ENCODE peak calls at places on chromosomes 5 and 9, in ten cellular contexts. C is transverse colon, K is HepG2, I is vagina, J is HCT116, S is HL-60, E is GM23338, B is prostate gland, T is endothelial cell of umbilical vein, Z is K562. V is an unnamed sample.

GRCh38 chr9:72597181-72597517 is 75.7 kb downstream of the TMC1 start:
- DNase-seq in C (no peak), K (no peak), I (no peak), J (no peak), S (peak), E (peak), B (no peak), T (no peak), Z (no peak), V (no peak)

GRCh38 chr9:78552802-78553201 is 255.9 kb downstream of the PSAT1 start:
- DNase-seq in C (no peak), K (no peak), I (no peak), J (no peak), S (no peak), E (no peak), B (no peak), T (no peak), Z (no peak), V (no peak)

GRCh38 chr5:81164936-81165335 is 68.2 kb upstream of the CKMT2 start:
- DNase-seq in C (no peak), K (no peak), I (no peak), J (no peak), S (no peak), E (peak), B (no peak), T (no peak), Z (no peak), V (no peak)

GRCh38 chr5:164002653-164003052 is 497.2 kb downstream of the MAT2B start:
- DNase-seq in C (no peak), K (no peak), I (no peak), J (no peak), S (no peak), E (no peak), B (no peak), T (no peak), Z (no peak), V (no peak)

GRCh38 chr5:102922839-102923477 is 167.9 kb downstream of the PAM start:
- DNase-seq in C (peak), K (no peak), I (no peak), J (no peak), S (no peak), E (no peak), B (no peak), T (peak), Z (no peak), V (no peak)

GRCh38 chr5:181188700-181189362 is 16.2 kb downstream of the TRIM7 start:
- DNase-seq in C (peak), K (peak), I (peak), J (peak), S (peak), E (peak), B (peak), T (peak), Z (no peak), V (peak)

GRCh38 chr9:109856785-109857184 is 76.8 kb downstream of the PALM2AKAP2 start:
- DNase-seq in C (no peak), K (no peak), I (no peak), J (peak), S (no peak), E (no peak), B (no peak), T (no peak), Z (peak), V (no peak)

GRCh38 chr5:172148381-172148780 is 39.6 kb downstream of the STK10 start:
- DNase-seq in C (no peak), K (no peak), I (no peak), J (no peak), S (no peak), E (no peak), B (no peak), T (no peak), Z (no peak), V (no peak)

GRCh38 chr9:13450723-13451122 is 171.2 kb upstream of the MPDZ start:
- DNase-seq in C (no peak), K (no peak), I (no peak), J (no peak), S (no peak), E (no peak), B (no peak), T (no peak), Z (no peak), V (no peak)

GRCh38 chr5:64749385-64749784 is 19.1 kb downstream of the SREK1IP1 start:
- DNase-seq in C (no peak), K (no peak), I (no peak), J (no peak), S (no peak), E (no peak), B (no peak), T (no peak), Z (no peak), V (no peak)

GRCh38 chr5:156120777-156121176 is 206.2 kb upstream of the SGCD start:
- DNase-seq in C (no peak), K (no peak), I (no peak), J (no peak), S (no peak), E (no peak), B (peak), T (no peak), Z (no peak), V (no peak)

GRCh38 chr5:156272139-156272538 is 54.8 kb upstream of the SGCD start:
- DNase-seq in C (no peak), K (no peak), I (no peak), J (no peak), S (no peak), E (no peak), B (no peak), T (no peak), Z (no peak), V (no peak)

GRCh38 chr5:167982-168660 is 23.2 kb upstream of the LRRC14B start:
- DNase-seq in C (no peak), K (no peak), I (no peak), J (no peak), S (no peak), E (no peak), B (no peak), T (peak), Z (no peak), V (no peak)

GRCh38 chr9:110099236-110099741 is 108.7 kb downstream of the C9orf152 start:
- DNase-seq in C (no peak), K (no peak), I (no peak), J (no peak), S (no peak), E (no peak), B (no peak), T (peak), Z (no peak), V (no peak)

GRCh38 chr9:126126807-126127206 is 199.8 kb upstream of the MVB12B start:
- DNase-seq in C (no peak), K (no peak), I (no peak), J (no peak), S (no peak), E (no peak), B (no peak), T (no peak), Z (no peak), V (no peak)

GRCh38 chr5:167128581-167128980 is 1162.9 kb upstream of the WWC1 start:
- DNase-seq in C (no peak), K (no peak), I (no peak), J (no peak), S (no peak), E (no peak), B (no peak), T (no peak), Z (no peak), V (no peak)

GRCh38 chr5:153630546-153630945 is 140.1 kb downstream of the GRIA1 start:
- DNase-seq in C (no peak), K (no peak), I (no peak), J (no peak), S (no peak), E (no peak), B (no peak), T (no peak), Z (no peak), V (no peak)

GRCh38 chr9:116365056-116365471 is 211.5 kb downstream of the PAPPA start:
- DNase-seq in C (peak), K (no peak), I (no peak), J (no peak), S (no peak), E (peak), B (peak), T (no peak), Z (no peak), V (no peak)

GRCh38 chr5:111628901-111629300 is 116.6 kb upstream of the STARD4 start:
- DNase-seq in C (no peak), K (no peak), I (no peak), J (no peak), S (no peak), E (no peak), B (no peak), T (no peak), Z (no peak), V (no peak)

GRCh38 chr5:61805101-61805500 is 473.0 kb downstream of the ZSWIM6 start:
- DNase-seq in C (no peak), K (no peak), I (no peak), J (no peak), S (no peak), E (no peak), B (peak), T (no peak), Z (no peak), V (no peak)

GRCh38 chr9:101671567-101671966 is 66.9 kb downstream of the GRIN3A start:
- DNase-seq in C (no peak), K (no peak), I (no peak), J (no peak), S (no peak), E (no peak), B (no peak), T (no peak), Z (no peak), V (no peak)

GRCh38 chr9:137165250-137165836 is 4.5 kb downstream of the LRRC26 start:
- DNase-seq in C (no peak), K (no peak), I (no peak), J (no peak), S (no peak), E (no peak), B (no peak), T (no peak), Z (no peak), V (no peak)

GRCh38 chr5:171355302-171355724 is 32.3 kb upstream of the NPM1 start:
- DNase-seq in C (no peak), K (no peak), I (no peak), J (no peak), S (no peak), E (no peak), B (no peak), T (no peak), Z (no peak), V (no peak)

GRCh38 chr5:69414885-69415583 is at the start of gene MARVELD2:
- DNase-seq in C (peak), K (peak), I (no peak), J (peak), S (no peak), E (peak), B (peak), T (peak), Z (no peak), V (peak)

GRCh38 chr9:118609355-118610044 is 759.7 kb downstream of the BRINP1 start:
- DNase-seq in C (no peak), K (no peak), I (no peak), J (no peak), S (no peak), E (no peak), B (no peak), T (no peak), Z (no peak), V (no peak)

GRCh38 chr5:100846722-100847121 is 56.4 kb downstream of the ST8SIA4 start:
- DNase-seq in C (no peak), K (no peak), I (no peak), J (no peak), S (no peak), E (no peak), B (no peak), T (peak), Z (no peak), V (no peak)

GRCh38 chr5:14915291-14915976 is 43.9 kb upstream of the ANKH start:
- DNase-seq in C (no peak), K (peak), I (no peak), J (no peak), S (no peak), E (no peak), B (peak), T (no peak), Z (no peak), V (no peak)

GRCh38 chr9:112396872-112397271 is 17.0 kb downstream of the HSDL2 start:
- DNase-seq in C (no peak), K (peak), I (no peak), J (no peak), S (no peak), E (no peak), B (peak), T (no peak), Z (no peak), V (no peak)

GRCh38 chr5:164383662-164384061 is 878.2 kb downstream of the MAT2B start:
- DNase-seq in C (no peak), K (no peak), I (no peak), J (no peak), S (no peak), E (no peak), B (no peak), T (no peak), Z (no peak), V (no peak)

GRCh38 chr5:5209101-5209500 is 69.0 kb downstream of the ADAMTS16 start:
- DNase-seq in C (no peak), K (no peak), I (no peak), J (no peak), S (no peak), E (no peak), B (peak), T (no peak), Z (no peak), V (no peak)

GRCh38 chr5:122967625-122968024 is 68.9 kb downstream of the PPIC start:
- DNase-seq in C (no peak), K (no peak), I (no peak), J (no peak), S (no peak), E (no peak), B (no peak), T (no peak), Z (no peak), V (no peak)

GRCh38 chr5:34563951-34564705 is 92.0 kb upstream of the RAI14 start:
- DNase-seq in C (no peak), K (no peak), I (no peak), J (no peak), S (no peak), E (no peak), B (no peak), T (no peak), Z (no peak), V (no peak)

GRCh38 chr5:111859031-111859430 is 102.0 kb upstream of the NREP start:
- DNase-seq in C (no peak), K (no peak), I (no peak), J (no peak), S (no peak), E (no peak), B (no peak), T (no peak), Z (no peak), V (no peak)

GRCh38 chr9:125558453-125559084 is 148.4 kb downstream of the MAPKAP1 start:
- DNase-seq in C (peak), K (peak), I (no peak), J (peak), S (peak), E (peak), B (peak), T (peak), Z (peak), V (peak)

GRCh38 chr9:88462191-88462590 is 72.8 kb upstream of the NXNL2 start:
- DNase-seq in C (no peak), K (no peak), I (no peak), J (no peak), S (no peak), E (no peak), B (no peak), T (no peak), Z (no peak), V (no peak)

GRCh38 chr5:125050926-125051325 is 304.5 kb upstream of the ZNF608 start:
- DNase-seq in C (no peak), K (no peak), I (no peak), J (no peak), S (no peak), E (no peak), B (no peak), T (no peak), Z (no peak), V (no peak)

GRCh38 chr5:81172710-81173109 is 60.4 kb upstream of the CKMT2 start:
- DNase-seq in C (no peak), K (no peak), I (no peak), J (no peak), S (no peak), E (no peak), B (no peak), T (no peak), Z (no peak), V (no peak)

GRCh38 chr5:116395708-116396203 is 178.9 kb downstream of the SEMA6A start:
- DNase-seq in C (no peak), K (no peak), I (no peak), J (no peak), S (no peak), E (no peak), B (peak), T (peak), Z (no peak), V (no peak)

GRCh38 chr5:173454764-173455598 is 126.8 kb upstream of the STC2 start:
- DNase-seq in C (peak), K (peak), I (no peak), J (peak), S (no peak), E (no peak), B (no peak), T (peak), Z (peak), V (peak)

DNA sequence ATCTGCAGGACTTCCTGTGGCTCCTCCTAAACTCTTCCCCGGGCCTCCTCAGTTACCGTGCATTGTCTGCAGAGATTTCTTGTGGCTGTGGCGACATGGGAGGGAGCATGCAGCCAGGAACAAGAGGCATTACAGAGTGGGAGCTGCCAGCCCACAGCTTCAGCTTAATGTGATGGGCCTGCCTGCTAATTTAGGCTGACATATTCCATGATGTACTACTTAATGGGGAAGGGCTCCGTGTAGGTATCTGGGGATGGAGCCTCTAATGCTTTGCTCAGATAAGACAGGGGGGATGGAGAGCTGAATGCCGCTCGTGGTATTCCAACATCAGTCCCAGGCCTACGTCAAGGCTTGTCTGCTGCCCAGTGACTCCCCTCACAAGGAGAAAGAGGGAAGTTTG is 137.6 kb upstream of the GPR151 start:
- DNase-seq in C (no peak), K (no peak), I (no peak), J (no peak), S (no peak), E (no peak), B (no peak), T (no peak), Z (no peak), V (no peak)
- TF ChIP-seq POLR2AphosphoS5 in C (no peak), K (no peak), I (no peak), J (no peak), S (no peak), E (no peak), B (no peak), T (no peak), Z (no peak), V (no peak)

GRCh38 chr5:107067391-107067790 is 603.3 kb downstream of the EFNA5 start:
- DNase-seq in C (no peak), K (no peak), I (no peak), J (no peak), S (no peak), E (peak), B (no peak), T (no peak), Z (no peak), V (no peak)
- TF ChIP-seq CTCF in C (no peak), K (no peak), I (no peak), J (no peak), S (no peak), E (peak), B (no peak), T (no peak), Z (no peak), V (no peak)

GRCh38 chr5:95913663-95914062 is 48.0 kb downstream of the ELL2 start:
- DNase-seq in C (no peak), K (no peak), I (no peak), J (no peak), S (no peak), E (no peak), B (no peak), T (no peak), Z (no peak), V (no peak)
- TF ChIP-seq POLR2AphosphoS5 in C (no peak), K (no peak), I (no peak), J (no peak), S (no peak), E (no peak), B (no peak), T (no peak), Z (no peak), V (no peak)

GRCh38 chr5:120327180-120327579 is 136.9 kb upstream of the PRR16 start:
- DNase-seq in C (no peak), K (no peak), I (no peak), J (no peak), S (no peak), E (no peak), B (no peak), T (peak), Z (no peak), V (no peak)
- TF ChIP-seq CTCF in C (no peak), K (no peak), I (no peak), J (no peak), S (no peak), E (no peak), B (no peak), T (no peak), Z (no peak), V (no peak)

DNA sequence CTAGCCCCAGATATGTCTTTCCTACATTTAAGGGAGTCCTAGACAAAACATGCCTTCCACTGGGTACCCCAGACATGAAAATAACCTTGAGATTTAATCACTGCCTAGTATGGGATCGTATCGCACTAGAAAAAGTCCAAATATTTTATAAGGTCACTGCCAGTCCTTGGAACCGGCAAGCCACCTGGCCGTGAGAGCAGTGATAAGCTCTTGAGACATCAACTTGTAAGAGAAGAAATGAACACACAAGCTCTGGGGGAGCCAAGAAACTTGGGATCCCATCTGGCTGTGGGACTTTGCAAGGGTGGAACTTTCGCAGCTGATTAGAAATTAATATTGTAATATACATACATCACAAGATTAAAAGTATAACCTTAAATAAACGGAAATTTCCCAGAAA is 21.5 kb downstream of the MYO10 start:
- DNase-seq in C (no peak), K (no peak), I (no peak), J (no peak), S (no peak), E (no peak), B (no peak), T (no peak), Z (no peak), V (no peak)
- TF ChIP-seq POLR2AphosphoS5 in C (no peak), K (no peak), I (no peak), J (no peak), S (no peak), E (no peak), B (no peak), T (no peak), Z (no peak), V (no peak)

GRCh38 chr5:73783823-73784222 is 157.8 kb downstream of the ARHGEF28 start:
- DNase-seq in C (no peak), K (peak), I (no peak), J (no peak), S (no peak), E (no peak), B (no peak), T (peak), Z (no peak), V (no peak)
- TF ChIP-seq CTCF in C (no peak), K (peak), I (no peak), J (no peak), S (no peak), E (no peak), B (no peak), T (peak), Z (no peak), V (peak)

GRCh38 chr9:38017149-38017884 is 51.7 kb downstream of the SHB start:
- DNase-seq in C (no peak), K (no peak), I (no peak), J (no peak), S (no peak), E (peak), B (peak), T (no peak), Z (no peak), V (peak)
- TF ChIP-seq POLR2AphosphoS5 in C (no peak), K (no peak), I (peak), J (no peak), S (no peak), E (no peak), B (peak), T (no peak), Z (no peak), V (peak)

V was measured in breast epithelium.